ENCODE peak calls at places on chromosome 15, in six cellular contexts. Q is frontal cortex, Y is GM04503, B is RPMI8226, A is fibroblast of pulmonary artery, G is EL. Z is an unnamed sample.

GRCh38 chr15:84033793-84034553 is 201.6 kb upstream of the GOLGA6L4 start:
- DNase-seq in B (no peak), Q (no peak), G (no peak), A (peak), Y (no peak), Z (no peak)

GRCh38 chr15:43150171-43150929 is 17.0 kb downstream of the TMEM62 start:
- DNase-seq in B (no peak), A (peak), G (peak), Y (peak), Q (no peak), Z (no peak)

GRCh38 chr15:62649793-62650420 is 392.6 kb upstream of the TPM1 start:
- DNase-seq in B (no peak), G (peak), Y (peak), Q (peak), A (peak), Z (peak)

GRCh38 chr15:28272587-28272986 is 49.4 kb downstream of the HERC2 start:
- DNase-seq in B (no peak), Q (no peak), A (no peak), Y (no peak), G (no peak), Z (no peak)

GRCh38 chr15:71634820-71635219 is 175.5 kb upstream of the NR2E3 start:
- DNase-seq in G (no peak), B (no peak), Q (no peak), A (peak), Y (no peak), Z (peak)

GRCh38 chr15:92521624-92522008 is 127.9 kb downstream of the ST8SIA2 start:
- DNase-seq in B (peak), G (peak), A (peak), Y (peak), Q (peak), Z (peak)

GRCh38 chr15:38253448-38253847 is 812 bp downstream of the SPRED1 start:
- DNase-seq in G (peak), Q (no peak), B (peak), Y (no peak), A (peak), Z (no peak)

GRCh38 chr15:60859996-60860494 is 369.1 kb downstream of the RORA start:
- DNase-seq in A (no peak), B (no peak), Q (no peak), G (peak), Y (peak), Z (no peak)

GRCh38 chr15:96054029-96054428 is 276.5 kb upstream of the NR2F2 start:
- DNase-seq in Q (no peak), G (no peak), B (no peak), A (no peak), Y (no peak), Z (no peak)

GRCh38 chr15:39140060-39140604 is 440.7 kb upstream of the THBS1 start:
- DNase-seq in B (no peak), G (peak), Q (no peak), Y (no peak), A (peak), Z (no peak)

GRCh38 chr15:90603893-90604292 is 74.2 kb downstream of the CRTC3 start:
- DNase-seq in G (peak), Y (no peak), Q (no peak), A (peak), B (peak), Z (no peak)

GRCh38 chr15:48433226-48433886 is 102.1 kb downstream of the DUT start:
- DNase-seq in Y (no peak), G (peak), A (no peak), Q (no peak), B (no peak), Z (no peak)

Z was measured in MM.1S.